ENCODE peak calls at places on chromosomes 3 and 15, in four cellular contexts. G is mesendoderm, I is fibroblast of the aortic adventitia, X is immature natural killer cell. W is an unnamed sample.

GRCh38 chr3:123075359-123075758 is 8.5 kb downstream of the PDIA5 start:
- DNase-seq in G (peak; percentile 71), I (peak; percentile 24), X (no peak), W (no peak)

GRCh38 chr3:55481067-55481917 is 5.8 kb downstream of the WNT5A start:
- DNase-seq in G (peak; percentile 26), I (no peak), X (no peak), W (no peak)

GRCh38 chr3:30258426-30259392 is 347.7 kb upstream of the TGFBR2 start:
- DNase-seq in G (no peak), I (no peak), X (no peak), W (no peak)

GRCh38 chr3:16374047-16375019 is 109.3 kb downstream of the OXNAD1 start:
- DNase-seq in G (no peak), I (no peak), X (no peak), W (no peak)

GRCh38 chr3:196179380-196180308 is 31.6 kb downstream of the ZDHHC19 start:
- DNase-seq in G (peak; percentile 52), I (peak; percentile 75), X (peak; percentile 74), W (no peak)

GRCh38 chr3:149120051-149120972 is 9.1 kb upstream of the HPS3 start:
- DNase-seq in G (peak; percentile 76), I (peak; percentile 88), X (peak; percentile 62), W (no peak)

GRCh38 chr3:87229113-87229512 is 2.0 kb downstream of the CHMP2B start:
- DNase-seq in G (no peak), I (no peak), X (no peak), W (no peak)

GRCh38 chr15:80831192-80831591 is 52.0 kb downstream of the CEMIP start:
- DNase-seq in G (no peak), I (no peak), X (no peak), W (no peak)

GRCh38 chr3:174156200-174156599 is 702.9 kb upstream of the NAALADL2 start:
- DNase-seq in G (no peak), I (peak; percentile 43), X (no peak), W (no peak)

GRCh38 chr15:40282870-40283614 is at the start of gene ANKRD63:
- DNase-seq in G (no peak), I (no peak), X (peak; percentile 32), W (no peak)

GRCh38 chr3:15360786-15361493 is 28.6 kb upstream of the SH3BP5 start:
- DNase-seq in G (no peak), I (peak; percentile 82), X (no peak), W (no peak)

GRCh38 chr3:25474000-25474399 is 45.9 kb downstream of the RARB start:
- DNase-seq in G (no peak), I (peak; percentile 30), X (no peak), W (no peak)

GRCh38 chr15:70250208-70251201 is 152.8 kb upstream of the TLE3 start:
- DNase-seq in G (no peak), I (no peak), X (no peak), W (no peak)

GRCh38 chr15:36951747-36952247 is 148.6 kb downstream of the MEIS2 start:
- DNase-seq in G (no peak), I (peak; percentile 69), X (no peak), W (no peak)

GRCh38 chr15:81349271-81349670 is 24.7 kb downstream of the TMC3 start:
- DNase-seq in G (no peak), I (no peak), X (no peak), W (no peak)

GRCh38 chr15:23869391-23869790 is 182.3 kb upstream of the NDN start:
- DNase-seq in G (peak; percentile 90), I (no peak), X (no peak), W (peak; percentile 45)

GRCh38 chr15:63735449-63735848 is 98.3 kb downstream of the HERC1 start:
- DNase-seq in G (no peak), I (no peak), X (no peak), W (no peak)

GRCh38 chr15:100276519-100276918 is 65.3 kb downstream of the ADAMTS17 start:
- DNase-seq in G (no peak), I (no peak), X (no peak), W (no peak)

GRCh38 chr3:21466491-21466890 is 284.5 kb downstream of the ZNF385D start:
- DNase-seq in G (no peak), I (no peak), X (no peak), W (no peak)